ENCODE peak calls at places on chromosomes 3 and 15, in four cellular contexts. Z, S, O and P are unnamed samples.

GRCh38 chr3:33089515-33089914 is 7.4 kb downstream of the GLB1 start:
- DNase-seq in Z (no peak), S (no peak), O (no peak), P (no peak)

GRCh38 chr3:163391407-163392181 is 1686.7 kb downstream of the SI start:
- DNase-seq in Z (no peak), S (no peak), O (no peak), P (no peak)

GRCh38 chr3:10353661-10354372 is 32.9 kb upstream of the SEC13 start:
- DNase-seq in Z (no peak), S (no peak), O (no peak), P (no peak)

GRCh38 chr3:114649331-114649730 is 355.5 kb downstream of the TIGIT start:
- DNase-seq in Z (no peak), S (no peak), O (peak; percentile 69), P (peak; percentile 86)

GRCh38 chr15:50519740-50520425 is 26.6 kb downstream of the USP50 start:
- DNase-seq in Z (no peak), S (no peak), O (no peak), P (no peak)

GRCh38 chr15:51121118-51121517 is 26.4 kb upstream of the TNFAIP8L3 start:
- DNase-seq in Z (no peak), S (no peak), O (peak; percentile 27), P (peak; percentile 87)

GRCh38 chr3:184129012-184129411 is 6.1 kb upstream of the EIF2B5 start:
- DNase-seq in Z (no peak), S (peak; percentile 74), O (peak; percentile 48), P (peak; percentile 44)

GRCh38 chr15:100029868-100030479 is 296.7 kb upstream of the LYSMD4 start:
- DNase-seq in Z (no peak), S (no peak), O (no peak), P (no peak)

GRCh38 chr3:138726966-138727365 is 107.8 kb downstream of the PIK3CB start:
- DNase-seq in Z (no peak), S (no peak), O (no peak), P (peak; percentile 8)

DNA sequence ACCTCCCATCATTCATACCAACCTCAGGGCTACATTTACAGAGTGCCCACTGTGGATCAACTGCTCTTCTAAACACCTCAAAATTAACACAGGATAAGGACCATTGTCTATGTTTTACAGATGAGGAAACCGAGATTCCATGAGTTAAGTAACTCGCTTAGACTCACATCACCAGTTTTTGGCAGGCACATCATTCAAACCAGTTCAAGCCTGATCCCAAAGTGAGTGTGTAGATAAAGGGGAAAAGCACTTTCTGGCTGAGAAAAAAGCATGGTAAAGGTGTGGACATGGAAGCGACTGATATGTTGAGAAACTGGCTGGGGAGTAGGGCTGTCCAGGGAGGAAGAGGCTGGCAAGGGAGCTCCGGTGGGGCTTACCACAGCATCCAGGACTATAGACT is 193.7 kb upstream of the RORA start:
- DNase-seq in Z (no peak), S (no peak), O (no peak), P (no peak)
- H3K27ac ChIP-seq in Z (no peak overlapping the region), S (no peak overlapping the region), O (no peak overlapping the region), P (no peak overlapping the region)

DNA sequence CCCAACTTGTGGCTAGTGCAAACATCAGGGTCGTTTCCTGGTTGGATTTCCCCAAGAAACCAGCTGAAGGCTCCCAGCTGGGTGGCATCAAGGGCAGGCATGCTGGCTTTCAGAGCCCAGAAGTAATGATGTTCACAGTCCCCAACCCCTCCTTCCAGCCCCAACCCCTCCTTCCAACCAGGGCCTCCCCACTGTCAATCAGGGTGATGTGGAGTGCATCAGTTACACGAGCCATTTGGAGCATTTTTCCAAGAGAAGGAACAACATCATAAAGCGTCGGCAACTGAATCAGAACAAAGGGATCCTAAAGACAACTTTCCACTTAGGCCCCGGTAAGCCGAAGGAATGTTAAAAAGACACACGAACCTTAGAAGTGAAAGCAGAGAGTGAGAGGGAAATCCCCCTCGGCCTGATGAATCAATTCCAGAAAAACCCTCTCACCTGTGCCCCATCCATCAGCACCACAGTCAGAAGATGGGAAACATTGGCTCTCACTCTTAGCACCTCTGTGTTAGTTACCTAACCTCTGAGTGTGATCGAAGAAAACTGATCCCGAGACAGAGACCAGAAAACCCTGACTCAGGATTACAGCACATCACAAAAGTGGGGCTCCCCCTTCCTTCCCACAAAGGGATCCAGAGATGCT is 101.1 kb upstream of the WNT5A start:
- DNase-seq in Z (no peak), S (peak; percentile 28), O (no peak), P (no peak)
- H3K27me3 ChIP-seq in Z (no peaks in the 10 kb centered on the region), S (no peaks in the 10 kb centered on the region), O (no peaks in the 10 kb centered on the region), P (no peaks in the 10 kb centered on the region)

DNA sequence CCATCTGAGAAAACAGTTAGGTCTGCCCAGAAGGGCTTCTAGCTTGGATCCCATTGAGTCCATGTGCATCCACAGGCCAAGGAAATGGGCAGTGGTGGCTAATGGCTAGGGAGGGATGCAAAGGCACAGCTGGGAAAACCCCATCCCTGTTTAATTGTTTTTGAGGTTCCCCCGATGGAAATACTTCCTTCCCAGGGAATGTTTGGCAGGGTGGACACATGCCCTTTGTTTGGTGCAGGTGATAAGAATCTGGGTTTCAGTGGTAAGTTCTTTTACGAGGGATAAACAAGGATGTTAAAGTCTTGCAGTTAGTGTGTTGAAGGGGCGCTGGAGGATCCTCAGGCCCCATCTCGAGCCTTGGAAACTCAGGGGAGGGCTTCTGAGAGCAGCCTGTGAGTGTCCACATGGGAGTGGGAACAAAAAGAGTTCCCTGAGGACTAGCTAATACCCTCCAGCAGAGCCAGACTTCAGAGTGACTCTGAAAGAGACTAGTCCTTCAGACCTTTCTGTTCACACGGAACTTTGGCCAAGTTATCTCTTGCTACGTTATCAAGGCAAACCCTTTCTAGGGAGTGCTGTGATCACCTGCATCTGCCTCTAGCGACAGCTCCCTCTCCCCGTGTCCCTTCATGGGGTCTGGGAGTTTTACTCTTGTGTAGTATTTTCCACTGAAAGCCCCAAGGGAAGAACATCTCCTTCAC is 17.4 kb downstream of the PTPRG start:
- DNase-seq in Z (no peak), S (no peak), O (no peak), P (no peak)
- H3K27ac ChIP-seq in Z (peak overlapping the region; percentile 24), S (peak overlapping the region; percentile 13), O (no peak overlapping the region), P (no peak overlapping the region)

GRCh38 chr15:26870346-26870745 is 3.5 kb downstream of the GABRA5 start:
- DNase-seq in Z (no peak), S (no peak), O (no peak), P (no peak)

GRCh38 chr15:26875476-26875850 is 8.6 kb downstream of the GABRA5 start:
- DNase-seq in Z (no peak), S (no peak), O (no peak), P (no peak)

GRCh38 chr15:26872206-26872605 is 5.3 kb downstream of the GABRA5 start:
- DNase-seq in Z (no peak), S (peak; percentile 45), O (no peak), P (no peak)

GRCh38 chr15:26874774-26875475 is 8.1 kb downstream of the GABRA5 start:
- DNase-seq in Z (no peak), S (no peak), O (no peak), P (no peak)

DNA sequence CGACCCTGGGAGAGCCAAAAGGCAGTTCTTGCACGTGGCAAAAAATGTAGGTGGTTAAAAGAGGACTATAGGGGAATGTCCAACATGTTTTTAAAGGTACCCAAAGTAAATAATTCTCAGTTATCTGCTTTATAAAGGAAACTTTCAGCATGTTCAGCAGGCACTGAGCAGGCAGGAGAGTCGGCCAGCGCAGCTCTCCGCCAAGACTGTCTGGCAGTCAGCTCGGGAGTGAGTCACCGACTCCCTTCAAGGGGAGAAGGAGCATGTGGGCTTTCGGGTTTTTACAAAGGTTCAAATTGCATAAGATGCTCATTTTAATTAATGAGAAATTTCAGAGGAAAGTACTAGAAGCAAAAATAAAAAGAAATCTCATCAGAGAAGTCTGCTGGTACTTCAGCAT is 7.0 kb downstream of the GABRA5 start:
- DNase-seq in Z (peak; percentile 86), S (no peak), O (no peak), P (no peak)
- H3K27me3 ChIP-seq in Z (no peaks in the 10 kb centered on the region), S (peaks cover 12% of the 10 kb centered on the region), O (no peaks in the 10 kb centered on the region), P (peaks cover 5% of the 10 kb centered on the region)

GRCh38 chr3:73600293-73600938 is 24.3 kb downstream of the PDZRN3 start:
- DNase-seq in Z (no peak), S (no peak), O (no peak), P (no peak)
- H3K27ac ChIP-seq in Z (no peak overlapping the region), S (no peak overlapping the region), O (no peak overlapping the region), P (no peak overlapping the region)